ENCODE peak calls at places on chromosomes 1 and 21, in nine cellular contexts. G, U, T, M, I, X, W, Y and P are unnamed samples.

GRCh38 chr1:202155478-202156021 is 4.9 kb downstream of the PTPN7 start:
- DNase-seq in G (no peak), U (no peak), T (no peak), M (no peak), I (peak; percentile 31), X (peak; percentile 43), W (peak; percentile 17), Y (no peak), P (no peak)

GRCh38 chr1:78833491-78833890 is 173.0 kb downstream of the ADGRL4 start:
- DNase-seq in G (no peak), U (no peak), T (no peak), M (no peak), I (peak; percentile 95), X (no peak), W (peak; percentile 80), Y (no peak), P (no peak)

GRCh38 chr1:31987231-31987630 is 26.4 kb upstream of the KHDRBS1 start:
- DNase-seq in G (no peak), U (no peak), T (no peak), M (no peak), I (no peak), X (no peak), W (no peak), Y (no peak), P (no peak)

GRCh38 chr1:156020293-156021086 is at the start of gene SSR2:
- DNase-seq in G (peak; percentile 93), U (peak; percentile 95), T (peak; percentile 67), M (peak; percentile 76), I (peak; percentile 94), X (peak; percentile 75), W (peak; percentile 88), Y (peak; percentile 83), P (peak; percentile 95)

GRCh38 chr21:15060776-15061175 is 4.0 kb downstream of the NRIP1 start:
- DNase-seq in G (no peak), U (no peak), T (no peak), M (no peak), I (peak; percentile 34), X (no peak), W (peak; percentile 7), Y (no peak), P (no peak)

GRCh38 chr1:8981169-8981568 is 35.5 kb downstream of the CA6 start:
- DNase-seq in G (no peak), U (no peak), T (no peak), M (no peak), I (no peak), X (no peak), W (no peak), Y (no peak), P (no peak)

GRCh38 chr1:181159451-181160151 is 71.1 kb downstream of the IER5 start:
- DNase-seq in G (no peak), U (no peak), T (peak; percentile 24), M (peak; percentile 15), I (peak; percentile 80), X (peak; percentile 44), W (peak; percentile 42), Y (peak; percentile 55), P (no peak)

GRCh38 chr1:109912873-109913272 is 2.2 kb downstream of the CSF1 start:
- DNase-seq in G (no peak), U (no peak), T (no peak), M (no peak), I (peak; percentile 66), X (no peak), W (no peak), Y (no peak), P (no peak)

GRCh38 chr1:34980715-34981114 is 4.4 kb downstream of the TMEM35B start:
- DNase-seq in G (no peak), U (no peak), T (no peak), M (no peak), I (no peak), X (no peak), W (no peak), Y (no peak), P (peak; percentile 51)

GRCh38 chr1:67771152-67771551 is 62.1 kb downstream of the GNG12 start:
- DNase-seq in G (no peak), U (no peak), T (no peak), M (no peak), I (peak; percentile 86), X (no peak), W (peak; percentile 89), Y (no peak), P (no peak)

GRCh38 chr1:76142771-76143540 is 68.4 kb downstream of the ST6GALNAC3 start:
- DNase-seq in G (no peak), U (no peak), T (no peak), M (no peak), I (no peak), X (no peak), W (no peak), Y (no peak), P (no peak)

GRCh38 chr1:155706101-155706619 is 17.3 kb downstream of the DAP3 start:
- DNase-seq in G (no peak), U (no peak), T (no peak), M (no peak), I (peak; percentile 79), X (no peak), W (peak; percentile 75), Y (no peak), P (no peak)

GRCh38 chr1:172345077-172345476 is 75.4 kb upstream of the C1orf105 start:
- DNase-seq in G (no peak), U (no peak), T (no peak), M (no peak), I (no peak), X (no peak), W (no peak), Y (no peak), P (no peak)

GRCh38 chr1:180586671-180587155 is 27.9 kb downstream of the OVAAL start:
- DNase-seq in G (peak; percentile 2), U (no peak), T (no peak), M (no peak), I (peak; percentile 90), X (no peak), W (peak; percentile 55), Y (no peak), P (no peak)

GRCh38 chr1:228150458-228151169 is 884 bp downstream of the GJC2 start:
- DNase-seq in G (no peak), U (no peak), T (no peak), M (no peak), I (peak; percentile 55), X (no peak), W (no peak), Y (no peak), P (no peak)

GRCh38 chr1:24970926-24971530 is 41.0 kb upstream of the RUNX3 start:
- DNase-seq in G (no peak), U (no peak), T (no peak), M (no peak), I (no peak), X (no peak), W (no peak), Y (peak; percentile 70), P (no peak)

GRCh38 chr1:203040518-203041275 is 14.4 kb downstream of the PPFIA4 start:
- DNase-seq in G (no peak), U (no peak), T (no peak), M (no peak), I (no peak), X (no peak), W (no peak), Y (no peak), P (no peak)

GRCh38 chr1:58402444-58402843 is 144.1 kb downstream of the OMA1 start:
- DNase-seq in G (peak; percentile 10), U (no peak), T (no peak), M (no peak), I (peak; percentile 39), X (no peak), W (no peak), Y (no peak), P (no peak)

GRCh38 chr21:45987121-45987711 is 5.6 kb downstream of the COL6A1 start:
- DNase-seq in G (no peak), U (no peak), T (peak; percentile 6), M (no peak), I (no peak), X (no peak), W (no peak), Y (no peak), P (no peak)